ENCODE peak calls at places on chromosome 10, in five cellular contexts. One of them, this sample, is unnamed.

GRCh38 chr10:99958287-99958686 is 51.5 kb downstream of the DNMBP start:
- DNase-seq in suprapubic skin: no peak
- DNase-seq in A549: no peak
- DNase-seq in tibial nerve: no peak
- DNase-seq in Peyer's patch: no peak
- DNase-seq in this sample: no peak

GRCh38 chr10:44051584-44052385 is 333.1 kb downstream of the CXCL12 start:
- DNase-seq in tibial nerve: no peak
- DNase-seq in Peyer's patch: no peak
- DNase-seq in suprapubic skin: no peak
- DNase-seq in A549: no peak
- DNase-seq in this sample: no peak

GRCh38 chr10:73628405-73628804 is 12.9 kb downstream of the MYOZ1 start:
- DNase-seq in A549: no peak
- DNase-seq in tibial nerve: no peak
- DNase-seq in Peyer's patch: peak; percentile 60
- DNase-seq in suprapubic skin: no peak
- DNase-seq in this sample: no peak

GRCh38 chr10:117137031-117137910 is 799 bp downstream of the VAX1 start:
- DNase-seq in suprapubic skin: no peak
- DNase-seq in Peyer's patch: no peak
- DNase-seq in tibial nerve: no peak
- DNase-seq in A549: peak; percentile 84
- DNase-seq in this sample: no peak

GRCh38 chr10:63521389-63522128 is at the start of gene REEP3:
- DNase-seq in Peyer's patch: peak; percentile 77
- DNase-seq in tibial nerve: peak; percentile 47
- DNase-seq in suprapubic skin: peak; percentile 82
- DNase-seq in A549: peak; percentile 56
- DNase-seq in this sample: peak; percentile 93

GRCh38 chr10:123847686-123848432 is 43.7 kb downstream of the CPXM2 start:
- DNase-seq in A549: peak; percentile 19
- DNase-seq in suprapubic skin: no peak
- DNase-seq in tibial nerve: no peak
- DNase-seq in Peyer's patch: peak; percentile 56
- DNase-seq in this sample: no peak

GRCh38 chr10:77909755-77910375 is 16.7 kb downstream of the DLG5 start:
- DNase-seq in tibial nerve: no peak
- DNase-seq in Peyer's patch: peak; percentile 79
- DNase-seq in suprapubic skin: no peak
- DNase-seq in A549: peak; percentile 66
- DNase-seq in this sample: no peak

GRCh38 chr10:25068152-25069058 is 52.0 kb downstream of the THNSL1 start:
- DNase-seq in suprapubic skin: no peak
- DNase-seq in tibial nerve: no peak
- DNase-seq in A549: no peak
- DNase-seq in Peyer's patch: no peak
- DNase-seq in this sample: no peak

GRCh38 chr10:131177431-131178327 is 133.8 kb downstream of the TCERG1L start:
- DNase-seq in suprapubic skin: peak; percentile 69
- DNase-seq in Peyer's patch: peak; percentile 28
- DNase-seq in A549: no peak
- DNase-seq in tibial nerve: no peak
- DNase-seq in this sample: peak; percentile 68

DNA sequence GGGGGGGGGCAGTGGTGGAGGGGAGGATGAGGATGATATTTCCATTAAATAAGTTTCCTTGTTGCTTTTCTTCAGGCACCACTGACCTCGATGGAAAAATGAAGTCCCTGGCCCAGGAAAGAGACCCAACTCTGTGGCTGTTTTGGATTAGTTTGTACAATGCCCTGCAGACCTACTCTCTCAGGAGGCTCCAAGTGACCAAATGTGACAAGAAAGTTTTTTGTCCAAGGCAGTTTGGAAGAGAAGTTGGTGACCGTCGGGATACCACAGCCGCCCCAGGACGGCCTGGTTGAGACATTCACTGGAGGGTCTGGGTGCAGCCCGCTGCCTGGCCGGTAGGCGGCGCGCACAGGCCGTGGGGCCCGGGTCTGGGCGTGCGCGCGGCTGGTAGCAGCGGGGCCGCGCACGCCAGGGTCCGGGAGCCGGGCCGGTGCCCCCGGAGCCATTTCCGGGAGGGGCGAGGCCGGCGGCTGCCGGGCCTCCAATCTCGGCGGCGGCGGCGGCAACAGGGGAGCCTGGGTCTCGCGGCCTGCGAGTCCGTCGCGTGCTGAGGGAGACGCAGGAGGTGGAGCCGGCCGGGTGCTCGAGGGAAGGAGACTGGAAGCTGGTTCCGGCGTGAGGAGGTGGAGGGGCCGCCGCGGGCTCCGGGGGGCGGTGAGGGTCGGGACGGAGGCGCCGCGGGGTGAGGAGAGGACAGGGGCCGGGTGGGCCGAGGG is at the start of gene SGPL1:
- DNase-seq in suprapubic skin: peak; percentile 85
- DNase-seq in Peyer's patch: peak; percentile 95
- DNase-seq in A549: peak; percentile 93
- DNase-seq in tibial nerve: peak; percentile 79
- DNase-seq in this sample: peak; percentile 96
- TF ChIP-seq POLR2A in suprapubic skin: peak; percentile 41
- TF ChIP-seq POLR2A in Peyer's patch: peak; percentile 66
- TF ChIP-seq POLR2A in A549: peak; percentile 66
- TF ChIP-seq POLR2A in tibial nerve: peak; percentile 62
- TF ChIP-seq POLR2A in this sample: no peak

GRCh38 chr10:83603708-83604107 is 535.6 kb upstream of the GHITM start:
- DNase-seq in tibial nerve: no peak
- DNase-seq in suprapubic skin: no peak
- DNase-seq in Peyer's patch: no peak
- DNase-seq in A549: no peak
- DNase-seq in this sample: no peak
- TF ChIP-seq CTCF in tibial nerve: no peak
- TF ChIP-seq CTCF in suprapubic skin: no peak
- TF ChIP-seq CTCF in Peyer's patch: no peak
- TF ChIP-seq CTCF in A549: no peak
- TF ChIP-seq CTCF in this sample: no peak

GRCh38 chr10:17227367-17228080 is 517 bp upstream of the VIM start:
- DNase-seq in tibial nerve: no peak
- DNase-seq in Peyer's patch: no peak
- DNase-seq in suprapubic skin: no peak
- DNase-seq in A549: no peak
- DNase-seq in this sample: no peak

GRCh38 chr10:17229016-17229716 is 1.1 kb downstream of the VIM start:
- DNase-seq in Peyer's patch: peak; percentile 93
- DNase-seq in tibial nerve: peak; percentile 91
- DNase-seq in suprapubic skin: peak; percentile 96
- DNase-seq in A549: peak; percentile 85
- DNase-seq in this sample: peak; percentile 91

GRCh38 chr10:17226891-17227303 is 1.1 kb upstream of the VIM start:
- DNase-seq in A549: no peak
- DNase-seq in tibial nerve: no peak
- DNase-seq in Peyer's patch: no peak
- DNase-seq in suprapubic skin: no peak
- DNase-seq in this sample: peak; percentile 19

GRCh38 chr10:17229717-17229966 is 1.6 kb downstream of the VIM start:
- DNase-seq in tibial nerve: no peak
- DNase-seq in A549: no peak
- DNase-seq in Peyer's patch: no peak
- DNase-seq in suprapubic skin: no peak
- DNase-seq in this sample: no peak

DNA sequence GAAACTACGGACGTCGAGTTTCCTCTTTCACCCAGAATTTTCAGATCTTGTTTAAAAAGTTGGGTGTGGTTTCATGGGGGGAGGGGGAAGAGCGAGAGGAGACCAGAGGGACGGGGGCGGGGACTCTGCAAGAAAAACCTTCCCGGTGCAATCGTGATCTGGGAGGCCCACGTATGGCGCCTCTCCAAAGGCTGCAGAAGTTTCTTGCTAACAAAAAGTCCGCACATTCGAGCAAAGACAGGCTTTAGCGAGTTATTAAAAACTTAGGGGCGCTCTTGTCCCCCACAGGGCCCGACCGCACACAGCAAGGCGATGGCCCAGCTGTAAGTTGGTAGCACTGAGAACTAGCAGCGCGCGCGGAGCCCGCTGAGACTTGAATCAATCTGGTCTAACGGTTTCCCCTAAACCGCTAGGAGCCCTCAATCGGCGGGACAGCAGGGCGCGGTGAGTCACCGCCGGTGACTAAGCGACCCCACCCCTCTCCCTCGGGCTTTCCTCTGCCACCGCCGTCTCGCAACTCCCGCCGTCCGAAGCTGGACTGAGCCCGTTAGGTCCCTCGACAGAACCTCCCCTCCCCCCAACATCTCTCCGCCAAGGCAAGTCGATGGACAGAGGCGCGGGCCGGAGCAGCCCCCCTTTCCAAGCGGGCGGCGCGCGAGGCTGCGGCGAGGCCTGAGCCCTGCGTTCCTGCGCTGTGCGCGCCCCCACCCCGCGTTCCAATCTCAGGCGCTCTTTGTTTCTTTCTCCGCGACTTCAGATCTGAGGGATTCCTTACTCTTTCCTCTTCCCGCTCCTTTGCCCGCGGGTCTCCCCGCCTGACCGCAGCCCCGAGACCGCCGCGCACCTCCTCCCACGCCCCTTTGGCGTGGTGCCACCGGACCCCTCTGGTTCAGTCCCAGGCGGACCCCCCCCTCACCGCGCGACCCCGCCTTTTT is at the start of gene VIM:
- DNase-seq in suprapubic skin: peak; percentile 97
- DNase-seq in Peyer's patch: peak; percentile 91
- DNase-seq in A549: peak; percentile 87
- DNase-seq in tibial nerve: peak; percentile 87
- DNase-seq in this sample: peak; percentile 92
- TF ChIP-seq POLR2A in suprapubic skin: no peak
- TF ChIP-seq POLR2A in Peyer's patch: peak; percentile 25
- TF ChIP-seq POLR2A in A549: peak; percentile 58
- TF ChIP-seq POLR2A in tibial nerve: peak; percentile 71
- TF ChIP-seq POLR2A in this sample: no peak

GRCh38 chr10:69097729-69098128 is 9.8 kb downstream of the SRGN start:
- DNase-seq in tibial nerve: no peak
- DNase-seq in suprapubic skin: peak; percentile 29
- DNase-seq in Peyer's patch: no peak
- DNase-seq in A549: no peak
- DNase-seq in this sample: no peak
- TF ChIP-seq CTCF in tibial nerve: no peak
- TF ChIP-seq CTCF in suprapubic skin: no peak
- TF ChIP-seq CTCF in Peyer's patch: no peak
- TF ChIP-seq CTCF in A549: no peak
- TF ChIP-seq CTCF in this sample: no peak

DNA sequence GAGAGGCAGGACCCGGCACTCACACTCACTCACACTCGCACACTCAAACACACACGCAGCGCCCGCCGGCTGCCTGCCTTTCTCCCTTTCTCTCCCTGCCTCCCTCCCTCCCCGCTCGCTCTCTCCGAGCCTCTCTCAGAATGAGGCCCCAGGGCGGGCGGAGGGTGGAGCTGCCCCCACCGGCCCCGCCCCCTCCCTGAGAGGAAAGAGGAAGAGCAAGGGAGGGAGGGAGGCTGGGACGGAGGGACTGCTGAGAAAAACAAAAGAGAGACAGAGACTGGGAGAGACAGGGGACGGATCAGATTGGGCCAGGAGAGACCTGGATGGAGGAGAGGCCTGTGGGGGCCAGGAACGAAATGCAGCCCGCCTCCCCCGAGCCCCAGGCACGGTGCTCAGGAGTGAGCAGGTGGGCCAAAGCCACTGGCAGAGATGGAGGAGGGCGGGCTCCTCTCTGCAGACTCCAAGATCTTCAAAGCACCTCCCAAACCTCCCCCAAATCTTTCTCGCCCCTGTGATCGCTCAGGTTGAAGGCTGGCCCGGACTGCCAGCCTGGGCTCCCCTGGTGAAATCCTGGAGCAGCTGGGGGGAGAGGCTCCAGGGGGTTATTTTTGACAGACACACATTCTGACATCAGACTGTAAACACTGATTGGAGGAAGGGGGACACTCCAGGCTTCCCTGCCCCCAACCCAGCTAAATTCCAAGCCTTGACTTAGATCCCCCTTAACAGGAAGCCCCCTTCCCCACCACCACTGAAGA is 5.1 kb downstream of the LDB1 start:
- DNase-seq in tibial nerve: peak; percentile 92
- DNase-seq in A549: peak; percentile 76
- DNase-seq in suprapubic skin: peak; percentile 96
- DNase-seq in Peyer's patch: peak; percentile 96
- DNase-seq in this sample: peak; percentile 98
- TF ChIP-seq POLR2A in tibial nerve: peak; percentile 69
- TF ChIP-seq POLR2A in A549: peak; percentile 95
- TF ChIP-seq POLR2A in suprapubic skin: no peak
- TF ChIP-seq POLR2A in Peyer's patch: peak; percentile 57
- TF ChIP-seq POLR2A in this sample: no peak

GRCh38 chr10:13792011-13792410 is 205.2 kb downstream of the PRPF18 start:
- DNase-seq in Peyer's patch: no peak
- DNase-seq in tibial nerve: no peak
- DNase-seq in A549: no peak
- DNase-seq in suprapubic skin: no peak
- DNase-seq in this sample: peak; percentile 87
- TF ChIP-seq CTCF in Peyer's patch: no peak
- TF ChIP-seq CTCF in tibial nerve: no peak
- TF ChIP-seq CTCF in A549: no peak
- TF ChIP-seq CTCF in suprapubic skin: no peak
- TF ChIP-seq CTCF in this sample: no peak

GRCh38 chr10:3889961-3890522 is 105.0 kb upstream of the KLF6 start:
- DNase-seq in suprapubic skin: no peak
- DNase-seq in A549: peak; percentile 30
- DNase-seq in tibial nerve: no peak
- DNase-seq in Peyer's patch: no peak
- DNase-seq in this sample: no peak

GRCh38 chr10:3887885-3888476 is 103.0 kb upstream of the KLF6 start:
- DNase-seq in tibial nerve: no peak
- DNase-seq in suprapubic skin: no peak
- DNase-seq in A549: peak; percentile 47
- DNase-seq in Peyer's patch: peak; percentile 79
- DNase-seq in this sample: peak; percentile 77

GRCh38 chr10:3886191-3886590 is 101.2 kb upstream of the KLF6 start:
- DNase-seq in suprapubic skin: no peak
- DNase-seq in tibial nerve: no peak
- DNase-seq in Peyer's patch: peak; percentile 49
- DNase-seq in A549: peak; percentile 87
- DNase-seq in this sample: no peak

GRCh38 chr10:3887404-3887803 is 102.4 kb upstream of the KLF6 start:
- DNase-seq in tibial nerve: no peak
- DNase-seq in Peyer's patch: peak; percentile 46
- DNase-seq in A549: no peak
- DNase-seq in suprapubic skin: no peak
- DNase-seq in this sample: no peak

DNA sequence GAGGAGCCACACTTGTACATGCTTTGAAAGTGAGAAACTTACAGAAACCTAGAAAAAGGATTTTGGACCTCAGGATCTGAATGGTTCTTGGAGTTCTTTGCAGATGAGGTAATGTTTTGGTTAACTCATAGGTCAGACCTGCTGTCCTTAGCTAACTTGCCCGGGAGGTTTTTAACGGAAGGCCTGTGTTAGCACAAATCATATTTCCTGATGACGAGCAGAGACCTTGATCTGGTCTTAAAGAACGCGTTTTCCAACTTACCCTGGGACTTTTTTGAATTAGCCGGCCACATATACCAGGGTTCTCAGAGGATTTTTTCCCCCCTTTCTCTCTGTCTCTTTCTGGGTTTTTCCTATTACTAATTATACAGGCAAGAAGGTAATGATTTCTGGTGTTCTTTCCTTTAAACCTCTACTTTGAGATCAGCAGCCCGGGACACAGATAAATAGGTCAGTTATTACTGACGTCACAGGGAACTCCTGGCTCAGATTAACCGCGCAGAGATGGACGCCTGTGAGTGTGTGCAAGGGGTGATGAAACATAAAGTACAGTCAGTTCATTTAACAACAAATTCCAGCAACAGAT is 101.8 kb upstream of the KLF6 start:
- DNase-seq in Peyer's patch: peak; percentile 71
- DNase-seq in A549: peak; percentile 68
- DNase-seq in suprapubic skin: no peak
- DNase-seq in tibial nerve: no peak
- DNase-seq in this sample: no peak
- TF ChIP-seq POLR2A in Peyer's patch: no peak
- TF ChIP-seq POLR2A in A549: no peak
- TF ChIP-seq POLR2A in suprapubic skin: no peak
- TF ChIP-seq POLR2A in tibial nerve: peak; percentile 10
- TF ChIP-seq POLR2A in this sample: no peak